ENCODE peak calls at places on chromosomes 5 and 9, in nine cellular contexts. I, D, E, W, P, Q, Z, T and K are unnamed samples.

GRCh38 chr9:16960084-16960483 is 89.6 kb upstream of the BNC2 start:
- DNase-seq in I (no peak), D (no peak), E (no peak), W (no peak), P (no peak), Q (no peak), Z (peak; percentile 78), T (peak; percentile 38), K (peak; percentile 1)

GRCh38 chr5:1375871-1376850 is 31.3 kb upstream of the CLPTM1L start:
- DNase-seq in I (no peak), D (peak; percentile 64), E (no peak), W (no peak), P (no peak), Q (no peak), Z (no peak), T (no peak), K (no peak)

GRCh38 chr9:4126184-4126865 is 173.5 kb downstream of the GLIS3 start:
- DNase-seq in I (no peak), D (no peak), E (no peak), W (peak; percentile 85), P (no peak), Q (no peak), Z (peak; percentile 86), T (peak; percentile 86), K (no peak)

GRCh38 chr9:116594552-116594951 is 92.6 kb upstream of the TRIM32 start:
- DNase-seq in I (peak; percentile 26), D (no peak), E (no peak), W (peak; percentile 44), P (no peak), Q (no peak), Z (peak; percentile 95), T (peak; percentile 60), K (no peak)

GRCh38 chr5:36878421-36879088 is 2.0 kb downstream of the NIPBL start:
- DNase-seq in I (no peak), D (peak; percentile 61), E (no peak), W (peak; percentile 72), P (peak; percentile 75), Q (no peak), Z (peak; percentile 54), T (peak; percentile 59), K (no peak)

GRCh38 chr9:125700791-125701190 is 6.2 kb downstream of the MAPKAP1 start:
- DNase-seq in I (no peak), D (no peak), E (no peak), W (peak; percentile 49), P (no peak), Q (no peak), Z (no peak), T (peak; percentile 31), K (no peak)

GRCh38 chr5:76402880-76403712 is at the start of gene IQGAP2:
- DNase-seq in I (peak; percentile 37), D (peak; percentile 96), E (peak; percentile 89), W (peak; percentile 90), P (peak; percentile 76), Q (no peak), Z (peak; percentile 43), T (peak; percentile 61), K (no peak)

GRCh38 chr9:115989816-115990215 is 163.8 kb upstream of the PAPPA start:
- DNase-seq in I (no peak), D (no peak), E (no peak), W (no peak), P (no peak), Q (no peak), Z (peak; percentile 48), T (no peak), K (no peak)

GRCh38 chr5:67146574-67146973 is 50.0 kb downstream of the CD180 start:
- DNase-seq in I (no peak), D (no peak), E (no peak), W (no peak), P (no peak), Q (no peak), Z (no peak), T (no peak), K (no peak)

GRCh38 chr5:10701567-10702039 is 59.4 kb downstream of the DAP start:
- DNase-seq in I (no peak), D (no peak), E (no peak), W (peak; percentile 77), P (peak; percentile 24), Q (no peak), Z (peak; percentile 68), T (peak; percentile 65), K (no peak)

GRCh38 chr9:133163559-133164208 is at the start of gene GBGT1:
- DNase-seq in I (no peak), D (peak; percentile 93), E (peak; percentile 93), W (peak; percentile 47), P (no peak), Q (no peak), Z (peak; percentile 35), T (peak; percentile 11), K (no peak)

GRCh38 chr5:98775962-98776687 is 2.7 kb downstream of the RGMB start:
- DNase-seq in I (no peak), D (no peak), E (no peak), W (peak; percentile 86), P (no peak), Q (no peak), Z (peak; percentile 91), T (peak; percentile 91), K (no peak)

GRCh38 chr9:131468031-131468430 is 34.7 kb upstream of the POMT1 start:
- DNase-seq in I (no peak), D (peak; percentile 2), E (no peak), W (no peak), P (no peak), Q (no peak), Z (no peak), T (no peak), K (no peak)

GRCh38 chr9:95903398-95903797 is 27.9 kb downstream of the ERCC6L2 start:
- DNase-seq in I (no peak), D (no peak), E (no peak), W (no peak), P (no peak), Q (no peak), Z (no peak), T (no peak), K (no peak)

GRCh38 chr9:113026200-113026599 is 14.2 kb upstream of the ZNF883 start:
- DNase-seq in I (no peak), D (no peak), E (no peak), W (no peak), P (no peak), Q (no peak), Z (peak; percentile 26), T (no peak), K (no peak)

GRCh38 chr9:79741381-79741780 is 169.6 kb downstream of the TLE4 start:
- DNase-seq in I (no peak), D (no peak), E (no peak), W (peak; percentile 28), P (no peak), Q (no peak), Z (no peak), T (peak; percentile 32), K (no peak)

GRCh38 chr5:94072116-94072515 is 330.7 kb upstream of the POU5F2 start:
- DNase-seq in I (no peak), D (no peak), E (no peak), W (no peak), P (no peak), Q (no peak), Z (peak; percentile 24), T (no peak), K (no peak)

GRCh38 chr5:93088997-93089396 is 492.0 kb downstream of the NR2F1-AS1 start:
- DNase-seq in I (no peak), D (no peak), E (no peak), W (peak; percentile 50), P (no peak), Q (no peak), Z (peak; percentile 37), T (no peak), K (no peak)

GRCh38 chr5:159106569-159107282 is 7.0 kb upstream of the EBF1 start:
- DNase-seq in I (peak; percentile 33), D (peak; percentile 93), E (peak; percentile 91), W (peak; percentile 87), P (peak; percentile 80), Q (peak; percentile 21), Z (peak; percentile 83), T (peak; percentile 72), K (no peak)

GRCh38 chr5:145855842-145856267 is 17.0 kb downstream of the GRXCR2 start:
- DNase-seq in I (no peak), D (no peak), E (no peak), W (no peak), P (no peak), Q (no peak), Z (no peak), T (peak; percentile 22), K (no peak)

GRCh38 chr5:179769796-179770195 is 24.0 kb upstream of the LTC4S start:
- DNase-seq in I (no peak), D (no peak), E (no peak), W (no peak), P (no peak), Q (no peak), Z (no peak), T (no peak), K (no peak)

GRCh38 chr5:35990524-35990923 is 666 bp downstream of the UGT3A1 start:
- DNase-seq in I (no peak), D (no peak), E (no peak), W (no peak), P (no peak), Q (no peak), Z (no peak), T (no peak), K (no peak)

GRCh38 chr5:64505769-64506566 is at the start of gene RGS7BP:
- DNase-seq in I (no peak), D (peak; percentile 77), E (peak; percentile 66), W (peak; percentile 81), P (peak; percentile 64), Q (no peak), Z (peak; percentile 35), T (peak; percentile 52), K (no peak)

GRCh38 chr5:35902032-35902681 is 36.3 kb downstream of the CAPSL start:
- DNase-seq in I (no peak), D (no peak), E (no peak), W (no peak), P (no peak), Q (no peak), Z (no peak), T (no peak), K (no peak)

GRCh38 chr9:70410368-70410767 is 4.1 kb downstream of the KLF9 start:
- DNase-seq in I (no peak), D (no peak), E (no peak), W (peak; percentile 57), P (no peak), Q (no peak), Z (peak; percentile 71), T (peak; percentile 61), K (no peak)

GRCh38 chr5:31894131-31894530 is 255.2 kb downstream of the PDZD2 start:
- DNase-seq in I (no peak), D (no peak), E (no peak), W (no peak), P (no peak), Q (no peak), Z (no peak), T (no peak), K (no peak)